ENCODE peak calls at places on chromosomes 16 and 17, in seven cellular contexts. X is T-helper 2 cell; C is effector memory CD4-positive, alpha-beta T cell; K is ovary; S is stimulated activated CD4-positive, alpha-beta T cell treated with anti-CD3 and anti-CD28 coated beads, Interleukin-15, amount 100 ng/mL, for 1 hour; N is T-helper 1 cell; Z is ACHN. I is an unnamed sample.

GRCh38 chr17:40290629-40291296 is 3.1 kb downstream of the CDC6 start:
- DNase-seq in X (no peak), C (no peak), K (no peak), S (no peak), N (no peak), Z (peak), I (no peak)

GRCh38 chr16:2428051-2428786 is 1.0 kb upstream of the CCNF start:
- DNase-seq in X (no peak), C (no peak), K (peak), S (no peak), N (no peak), Z (peak), I (peak)

GRCh38 chr16:24758986-24759385 is 29.5 kb downstream of the TNRC6A start:
- DNase-seq in X (no peak), C (no peak), K (no peak), S (no peak), N (no peak), Z (no peak), I (no peak)

GRCh38 chr17:4301066-4301465 is 37.3 kb upstream of the ANKFY1 start:
- DNase-seq in X (no peak), C (no peak), K (no peak), S (no peak), N (no peak), Z (no peak), I (no peak)

GRCh38 chr16:56515665-56516064 is 4.2 kb downstream of the BBS2 start:
- DNase-seq in X (no peak), C (no peak), K (no peak), S (no peak), N (no peak), Z (no peak), I (no peak)

GRCh38 chr16:72530434-72530833 is 358.5 kb upstream of the PMFBP1 start:
- DNase-seq in X (no peak), C (no peak), K (no peak), S (no peak), N (no peak), Z (peak), I (no peak)

GRCh38 chr17:66507103-66507923 is 204.9 kb downstream of the PRKCA start:
- DNase-seq in X (no peak), C (no peak), K (peak), S (no peak), N (no peak), Z (peak), I (no peak)

GRCh38 chr16:28258571-28258970 is 33.8 kb upstream of the SBK1 start:
- DNase-seq in X (no peak), C (no peak), K (no peak), S (no peak), N (no peak), Z (no peak), I (no peak)

I was measured in spleen.